ENCODE peak calls at places on chromosome X, in five cellular contexts. H, K, Z, W and E are unnamed samples. For H3K36me3 and H3K4me1, the result is how much of the 10 kb centered on the place peaks cover.

GRCh38 chrX:43655151-43655676 is 885 bp upstream of the MAOA start:
- DNase-seq in H (no peak), W (peak), K (peak), Z (peak), E (peak)

GRCh38 chrX:11887175-11887574 is 129.1 kb downstream of the MSL3 start:
- DNase-seq in H (no peak), Z (no peak), W (no peak), K (no peak), E (no peak)

GRCh38 chrX:43633757-43634156 is 22.3 kb upstream of the MAOA start:
- DNase-seq in Z (no peak), H (no peak), K (peak), W (no peak), E (no peak)

GRCh38 chrX:11509786-11510185 is 155.9 kb downstream of the ARHGAP6 start:
- DNase-seq in H (no peak), W (no peak), Z (no peak), K (no peak), E (no peak)

GRCh38 chrX:73767017-73767416 is 204.0 kb downstream of the CHIC1 start:
- DNase-seq in Z (no peak), W (no peak), H (no peak), K (no peak), E (no peak)

GRCh38 chrX:104435249-104435648 is 130.8 kb upstream of the IL1RAPL2 start:
- DNase-seq in H (no peak), K (no peak), W (no peak), Z (no peak), E (no peak)

GRCh38 chrX:100408643-100409315 is 1.3 kb downstream of the PCDH19 start:
- DNase-seq in H (no peak), W (peak), Z (peak), K (no peak), E (no peak)

GRCh38 chrX:46260502-46260901 is 284.7 kb downstream of the ZNF674 start:
- DNase-seq in H (no peak), Z (no peak), K (peak), W (no peak), E (no peak)

GRCh38 chrX:68953331-68953730 is 124.5 kb downstream of the EFNB1 start:
- DNase-seq in H (no peak), K (no peak), Z (no peak), W (no peak), E (no peak)

GRCh38 chrX:68114573-68115199 is 318.6 kb downstream of the OPHN1 start:
- DNase-seq in K (peak), W (no peak), Z (no peak), H (no peak), E (no peak)

GRCh38 chrX:50697691-50698090 is 116.3 kb downstream of the SHROOM4 start:
- DNase-seq in H (no peak), Z (no peak), W (peak), K (peak), E (no peak)

GRCh38 chrX:31508338-31508737 is 436.5 kb upstream of the FTHL17 start:
- DNase-seq in H (no peak), Z (peak), W (peak), K (peak), E (no peak)

GRCh38 chrX:36431819-36432218 is 512.3 kb downstream of the CFAP47 start:
- DNase-seq in W (no peak), Z (no peak), K (peak), H (no peak), E (no peak)

GRCh38 chrX:145213504-145213903 is 33.8 kb upstream of the SPANXN1 start:
- DNase-seq in Z (peak), W (peak), H (no peak), K (peak), E (no peak)

GRCh38 chrX:53263597-53264094 is 17.7 kb downstream of the IQSEC2 start:
- DNase-seq in Z (no peak), H (no peak), W (no peak), K (peak), E (no peak)

GRCh38 chrX:2500681-2501151 is at the start of the genes DHRSX and ZBED1:
- DNase-seq in Z (peak), H (peak), K (no peak), W (peak), E (peak)

GRCh38 chrX:17976955-17977354 is 115.9 kb upstream of the RAI2 start:
- DNase-seq in W (no peak), H (no peak), K (no peak), Z (no peak), E (no peak)

DNA sequence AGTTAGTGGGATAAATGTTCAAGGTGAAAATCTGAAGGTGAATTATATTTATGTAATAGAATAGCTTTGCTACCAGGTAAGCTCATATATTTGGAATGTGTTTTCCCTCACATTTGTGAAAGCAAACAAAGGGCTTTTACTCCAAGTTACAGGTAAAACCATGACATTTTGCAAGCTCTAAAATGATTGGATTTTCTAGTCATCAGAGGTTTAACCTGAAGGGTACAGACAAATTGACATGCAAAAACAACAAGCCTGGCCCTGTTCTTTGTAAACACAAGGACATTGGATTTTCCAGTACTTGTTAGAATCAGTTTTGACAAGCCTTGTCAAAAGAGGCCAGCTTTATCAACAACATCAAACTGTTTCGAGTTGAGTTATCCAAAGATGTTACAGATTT is 51.7 kb downstream of the ZFX start:
- DNase-seq in Z (no peak), W (no peak), K (peak), H (no peak), E (no peak)
- H3K36me3 ChIP-seq in Z (under half), W (under half), K (under half), H (under half), E (under half)

DNA sequence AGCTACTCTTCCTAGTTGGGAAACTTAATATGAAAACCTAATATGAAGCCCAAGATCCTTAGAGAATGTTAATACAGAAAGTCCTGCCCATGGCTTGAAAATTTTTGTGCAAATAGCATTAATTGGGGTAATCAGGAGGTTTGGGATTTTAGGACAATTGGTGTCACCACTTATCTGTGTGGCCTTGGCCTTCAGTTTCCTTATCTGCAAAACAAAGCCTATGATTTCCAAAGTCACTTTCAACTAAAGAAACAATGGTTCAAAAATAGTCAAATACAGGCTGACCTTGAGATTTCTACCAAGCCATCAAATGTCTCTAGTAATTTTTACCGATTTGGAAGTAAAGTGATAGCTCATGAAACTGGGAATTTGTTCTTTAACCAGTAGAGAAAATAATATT is 40.2 kb upstream of the FAM9C start:
- DNase-seq in H (no peak), K (no peak), W (no peak), Z (no peak), E (no peak)
- H3K4me1 ChIP-seq in H (half or more), K (under half), W (under half), Z (under half), E (under half)

GRCh38 chrX:136878423-136878822 is 2.1 kb downstream of the RBMX start:
- DNase-seq in W (no peak), H (no peak), K (no peak), Z (no peak), E (no peak)
- H3K36me3 ChIP-seq in W (under half), H (under half), K (under half), Z (under half), E (half or more)

DNA sequence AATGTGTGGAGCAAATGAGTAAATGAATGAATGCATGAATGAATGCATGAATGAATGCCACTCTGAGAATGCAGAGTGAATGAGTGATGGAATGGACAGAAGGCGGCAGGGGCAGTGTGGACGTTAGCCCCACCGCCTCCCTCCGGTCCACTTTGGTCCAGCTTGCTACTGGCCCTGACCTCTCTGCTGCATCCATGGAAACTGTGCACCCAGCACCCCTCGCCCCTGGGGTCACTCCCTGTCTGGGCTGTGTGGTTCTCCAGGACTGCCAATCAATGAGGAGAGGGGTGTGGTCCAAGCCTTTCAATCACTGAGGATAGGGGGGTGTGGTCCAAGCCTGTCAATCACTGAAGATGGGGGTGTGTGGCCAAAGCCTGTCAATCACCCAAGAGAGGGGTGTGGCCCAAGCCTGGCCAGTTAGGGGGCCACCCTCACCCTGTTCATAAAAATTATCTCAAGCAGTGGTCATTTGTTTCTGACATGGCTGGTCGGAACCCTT is 39.2 kb upstream of the ASMTL start:
- DNase-seq in H (peak), K (no peak), W (peak), Z (peak), E (no peak)
- H3K4me1 ChIP-seq in H (under half), K (under half), W (under half), Z (under half), E (under half)

GRCh38 chrX:40698851-40699250 is 36.5 kb downstream of the MED14 start:
- DNase-seq in W (no peak), H (no peak), K (no peak), Z (no peak), E (no peak)
- H3K36me3 ChIP-seq in W (under half), H (under half), K (under half), Z (under half), E (under half)

GRCh38 chrX:107442914-107443527 is 6.4 kb upstream of the FRMPD3 start:
- DNase-seq in Z (no peak), K (no peak), H (no peak), W (no peak), E (no peak)
- H3K4me1 ChIP-seq in Z (under half), K (under half), H (under half), W (under half), E (under half)

DNA sequence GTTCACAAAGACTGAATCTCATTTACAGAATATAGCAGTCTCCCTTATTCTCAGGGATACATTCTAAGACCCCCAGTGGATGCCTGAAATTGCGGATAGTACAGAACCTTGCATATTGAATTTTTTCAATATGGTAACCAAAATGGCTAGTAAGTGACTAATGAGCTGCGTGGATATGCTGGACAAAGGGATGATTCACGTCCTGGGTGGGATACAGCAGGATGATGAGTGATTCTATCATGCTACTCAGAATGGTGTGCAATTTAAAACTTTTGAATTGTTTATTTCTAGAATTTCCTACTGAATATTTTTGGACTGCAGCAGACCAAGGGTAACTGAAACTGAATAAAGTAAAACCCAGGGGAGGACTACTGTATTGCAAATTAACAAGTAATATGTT is 66.7 kb downstream of the STAG2 start:
- DNase-seq in W (no peak), Z (no peak), K (peak), H (no peak), E (no peak)
- H3K36me3 ChIP-seq in W (under half), Z (under half), K (under half), H (under half), E (under half)